ENCODE peak calls at places on chromosomes 2 and 18, in four cellular contexts. One of them, this sample, is unnamed.

GRCh38 chr2:238908960-238909951 is 61.4 kb downstream of the TWIST2 start:
- DNase-seq in IMR-90: peak
- DNase-seq in A549: no peak
- DNase-seq in K562: no peak
- DNase-seq in this sample: no peak

GRCh38 chr2:45177870-45178269 is 168.6 kb upstream of the SIX2 start:
- DNase-seq in IMR-90: peak
- DNase-seq in A549: no peak
- DNase-seq in K562: no peak
- DNase-seq in this sample: no peak

GRCh38 chr2:218896501-218897393 is 16.1 kb downstream of the WNT10A start:
- DNase-seq in IMR-90: peak
- DNase-seq in A549: peak
- DNase-seq in K562: no peak
- DNase-seq in this sample: no peak

GRCh38 chr2:152826880-152827279 is 108.5 kb downstream of the ARL6IP6 start:
- DNase-seq in IMR-90: peak
- DNase-seq in A549: no peak
- DNase-seq in K562: no peak
- DNase-seq in this sample: no peak

GRCh38 chr18:8106603-8107002 is 502.6 kb upstream of the RAB12 start:
- DNase-seq in IMR-90: no peak
- DNase-seq in A549: no peak
- DNase-seq in K562: no peak
- DNase-seq in this sample: no peak

GRCh38 chr2:218398437-218399390 is 954 bp upstream of the CTDSP1 start:
- DNase-seq in IMR-90: peak
- DNase-seq in A549: peak
- DNase-seq in K562: peak
- DNase-seq in this sample: peak

GRCh38 chr2:45287040-45287439 is 277.8 kb upstream of the SIX2 start:
- DNase-seq in IMR-90: no peak
- DNase-seq in A549: no peak
- DNase-seq in K562: no peak
- DNase-seq in this sample: no peak

GRCh38 chr2:239928457-239929350 is 96.4 kb downstream of the NDUFA10 start:
- DNase-seq in IMR-90: no peak
- DNase-seq in A549: no peak
- DNase-seq in K562: no peak
- DNase-seq in this sample: no peak

GRCh38 chr2:120779781-120780283 is 44.2 kb downstream of the GLI2 start:
- DNase-seq in IMR-90: peak
- DNase-seq in A549: no peak
- DNase-seq in K562: peak
- DNase-seq in this sample: no peak

GRCh38 chr18:49639643-49640361 is 77.9 kb downstream of the LIPG start:
- DNase-seq in IMR-90: no peak
- DNase-seq in A549: no peak
- DNase-seq in K562: no peak
- DNase-seq in this sample: no peak

GRCh38 chr2:192195548-192196418 is 1.1 kb upstream of the TMEFF2 start:
- DNase-seq in IMR-90: peak
- DNase-seq in A549: peak
- DNase-seq in K562: no peak
- DNase-seq in this sample: no peak

GRCh38 chr2:29698216-29698615 is 223.2 kb downstream of the ALK start:
- DNase-seq in IMR-90: no peak
- DNase-seq in A549: no peak
- DNase-seq in K562: no peak
- DNase-seq in this sample: no peak

GRCh38 chr2:47145466-47145865 is 9.6 kb downstream of the STPG4 start:
- DNase-seq in IMR-90: no peak
- DNase-seq in A549: no peak
- DNase-seq in K562: no peak
- DNase-seq in this sample: no peak

GRCh38 chr18:48022021-48022420 is 91.6 kb upstream of the SMAD2 start:
- DNase-seq in IMR-90: no peak
- DNase-seq in A549: no peak
- DNase-seq in K562: no peak
- DNase-seq in this sample: no peak

GRCh38 chr2:144357623-144358400 is 162.1 kb downstream of the ZEB2 start:
- DNase-seq in IMR-90: peak
- DNase-seq in A549: peak
- DNase-seq in K562: peak
- DNase-seq in this sample: peak

GRCh38 chr2:127637725-127638252 is 8.2 kb upstream of the GPR17 start:
- DNase-seq in IMR-90: peak
- DNase-seq in A549: peak
- DNase-seq in K562: peak
- DNase-seq in this sample: no peak

GRCh38 chr2:5867045-5867444 is 174.9 kb downstream of the SOX11 start:
- DNase-seq in IMR-90: no peak
- DNase-seq in A549: no peak
- DNase-seq in K562: no peak
- DNase-seq in this sample: no peak
- TF ChIP-seq MAZ in IMR-90: no peak
- TF ChIP-seq MAZ in A549: no peak
- TF ChIP-seq MAZ in K562: no peak
- TF ChIP-seq MAZ in this sample: no peak

DNA sequence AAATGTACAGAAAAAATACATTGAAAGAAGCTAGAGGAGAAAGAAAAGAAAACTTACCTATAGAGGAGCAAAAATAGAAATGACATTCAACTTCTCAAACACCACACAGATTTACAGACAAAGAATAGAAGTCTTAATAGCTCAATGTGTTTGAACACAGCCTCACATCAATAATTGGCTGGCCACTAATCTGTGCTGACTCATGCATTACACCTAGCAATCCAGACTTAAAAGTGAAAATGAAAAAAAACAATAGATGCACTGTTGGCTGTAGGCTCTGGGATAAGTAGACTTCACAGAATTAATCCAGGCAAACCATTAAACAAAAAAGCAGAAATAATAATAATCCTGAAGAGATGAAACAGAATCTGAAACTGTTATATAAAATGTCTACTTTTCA is 961.3 kb upstream of the CELF4 start:
- DNase-seq in IMR-90: no peak
- DNase-seq in A549: no peak
- DNase-seq in K562: no peak
- DNase-seq in this sample: no peak
- TF ChIP-seq MAZ in IMR-90: no peak
- TF ChIP-seq MAZ in A549: no peak
- TF ChIP-seq MAZ in K562: no peak
- TF ChIP-seq MAZ in this sample: no peak

DNA sequence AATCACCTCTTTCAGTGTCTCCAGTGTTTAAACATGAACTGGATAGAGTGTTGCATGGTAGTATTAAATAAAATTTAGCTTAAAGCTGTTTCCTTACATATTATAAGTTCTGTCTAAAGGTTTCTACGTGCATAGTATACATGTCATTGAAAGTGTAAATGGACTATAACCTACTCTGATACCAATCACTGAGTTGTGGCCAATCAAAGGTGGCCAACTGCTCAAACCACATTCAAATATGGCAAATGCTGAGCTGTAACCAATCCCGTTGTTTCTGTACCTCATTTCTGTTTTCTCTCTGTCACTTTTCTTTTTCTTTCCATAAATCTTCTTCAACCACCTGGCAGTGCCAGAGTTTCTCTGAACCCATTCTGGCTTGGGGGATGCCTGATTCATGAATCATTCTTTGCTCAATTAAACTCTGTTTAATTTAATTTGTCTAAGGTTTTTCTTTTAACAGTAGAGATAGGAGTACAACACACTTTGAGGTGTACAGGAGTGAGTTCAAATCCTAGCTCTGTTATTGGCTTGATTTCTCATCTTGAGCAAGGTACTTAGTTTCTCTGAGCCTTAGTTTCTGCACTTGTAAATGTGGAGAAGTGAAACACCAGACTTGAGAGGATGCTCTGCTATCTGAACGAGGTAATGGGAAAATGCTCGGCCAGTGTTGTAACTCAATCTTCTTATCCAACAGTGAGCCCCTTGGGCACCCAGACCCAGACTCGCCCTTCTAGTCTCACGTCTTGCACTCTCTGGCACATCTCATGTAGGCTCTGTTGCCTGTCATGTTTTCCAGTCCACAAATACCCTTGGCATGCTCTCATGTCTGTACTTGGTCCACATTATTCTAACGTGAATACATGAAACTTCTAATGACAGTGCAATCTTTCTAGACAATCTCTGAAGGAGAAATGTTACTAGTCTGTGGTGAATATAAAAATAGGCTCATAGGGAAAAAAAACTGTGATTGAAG is 228.0 kb downstream of the PIK3C3 start:
- DNase-seq in IMR-90: no peak
- DNase-seq in A549: no peak
- DNase-seq in K562: no peak
- DNase-seq in this sample: no peak
- TF ChIP-seq MAZ in IMR-90: no peak
- TF ChIP-seq MAZ in A549: no peak
- TF ChIP-seq MAZ in K562: no peak
- TF ChIP-seq MAZ in this sample: no peak

GRCh38 chr2:113230531-113230930 is 48.2 kb downstream of the PAX8 start:
- DNase-seq in IMR-90: no peak
- DNase-seq in A549: no peak
- DNase-seq in K562: no peak
- DNase-seq in this sample: no peak

GRCh38 chr2:113228351-113228750 is 50.4 kb downstream of the PAX8 start:
- DNase-seq in IMR-90: no peak
- DNase-seq in A549: no peak
- DNase-seq in K562: no peak
- DNase-seq in this sample: no peak

GRCh38 chr2:113229795-113230194 is 48.9 kb downstream of the PAX8 start:
- DNase-seq in IMR-90: no peak
- DNase-seq in A549: no peak
- DNase-seq in K562: no peak
- DNase-seq in this sample: no peak

GRCh38 chr2:113227698-113228097 is 51.0 kb downstream of the PAX8 start:
- DNase-seq in IMR-90: no peak
- DNase-seq in A549: no peak
- DNase-seq in K562: no peak
- DNase-seq in this sample: no peak

DNA sequence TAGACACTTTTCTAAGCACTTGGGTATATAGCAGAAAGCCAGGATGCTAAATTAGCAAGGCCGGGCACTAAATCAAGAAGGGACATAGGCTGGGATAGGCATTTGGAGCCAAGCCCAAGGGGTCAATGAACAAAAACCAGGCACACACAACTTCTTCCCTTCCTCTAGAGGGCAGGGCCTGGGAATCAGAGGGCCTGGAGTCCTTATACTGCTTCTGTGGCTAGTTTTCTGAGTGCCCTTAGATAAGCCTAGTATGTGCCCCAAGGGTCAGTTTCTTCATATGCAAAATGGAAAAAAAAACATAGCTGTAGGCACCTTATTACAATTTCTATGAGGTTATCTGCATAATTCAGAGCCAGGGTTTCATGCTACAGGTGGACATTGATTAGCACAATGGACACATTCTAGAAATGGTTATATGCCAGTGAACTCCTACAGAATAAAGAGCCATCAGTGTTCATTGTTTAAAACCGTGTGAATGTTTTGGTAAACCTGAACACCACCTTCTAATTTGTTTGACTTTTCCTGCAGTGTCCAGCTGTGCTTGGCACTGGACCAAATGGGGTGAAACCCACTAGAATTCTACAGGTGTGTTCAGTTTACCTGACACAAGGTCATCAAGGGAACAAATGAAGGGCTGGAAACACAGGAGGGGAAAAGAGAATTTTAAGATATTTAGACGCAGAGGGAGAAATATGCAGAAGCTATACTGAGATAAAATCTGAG is 49.6 kb downstream of the PAX8 start:
- DNase-seq in IMR-90: no peak
- DNase-seq in A549: no peak
- DNase-seq in K562: peak
- DNase-seq in this sample: no peak
- TF ChIP-seq MAZ in IMR-90: no peak
- TF ChIP-seq MAZ in A549: no peak
- TF ChIP-seq MAZ in K562: no peak
- TF ChIP-seq MAZ in this sample: no peak

DNA sequence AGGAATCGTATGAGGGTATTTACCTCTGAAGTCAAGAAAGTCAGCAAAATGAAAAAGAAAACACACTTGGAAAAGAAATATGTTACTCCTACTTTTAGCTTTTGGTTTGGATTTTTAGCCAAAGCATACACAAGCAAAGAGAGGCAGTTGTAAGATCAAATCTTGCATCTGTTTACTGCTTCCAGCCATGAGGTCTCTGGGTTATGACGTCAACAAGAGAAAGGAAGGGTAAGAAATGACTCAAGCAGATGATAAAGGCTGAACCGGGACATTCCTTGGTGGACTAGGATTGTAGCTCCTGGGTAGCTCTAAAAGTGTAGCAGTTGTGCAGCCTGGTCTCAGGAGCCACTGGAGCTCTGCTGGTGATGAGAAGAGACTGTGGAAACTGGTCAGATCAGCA is 16.8 kb downstream of the CTNNA2 start:
- DNase-seq in IMR-90: no peak
- DNase-seq in A549: no peak
- DNase-seq in K562: no peak
- DNase-seq in this sample: no peak
- TF ChIP-seq MAZ in IMR-90: no peak
- TF ChIP-seq MAZ in A549: no peak
- TF ChIP-seq MAZ in K562: no peak
- TF ChIP-seq MAZ in this sample: no peak